ENCODE peak calls at places on chromosomes 11 and 22, in six cellular contexts. Z is lung; B is left ventricle myocardium inferior; Y is substantia nigra; E is suprapubic skin; X is CD8-positive, alpha-beta T cell. R is an unnamed sample.

GRCh38 chr22:37309221-37310074 is 27.1 kb downstream of the CYTH4 start:
- DNase-seq in Z (no peak), B (no peak), Y (no peak), E (no peak), X (peak), R (no peak)

GRCh38 chr11:6480299-6480914 is 724 bp downstream of the ARFIP2 start:
- DNase-seq in Z (no peak), B (no peak), Y (no peak), E (no peak), X (no peak), R (no peak)

GRCh38 chr11:93249437-93250210 is 51.8 kb upstream of the SLC36A4 start:
- DNase-seq in Z (no peak), B (no peak), Y (no peak), E (no peak), X (no peak), R (no peak)

GRCh38 chr11:85685820-85686459 is at the start of gene CCDC89:
- DNase-seq in Z (peak), B (peak), Y (peak), E (peak), X (no peak), R (peak)

GRCh38 chr11:75077316-75077715 is 19.4 kb downstream of the OR2AT4 start:
- DNase-seq in Z (no peak), B (no peak), Y (no peak), E (no peak), X (no peak), R (no peak)

GRCh38 chr11:60485987-60486386 is 6.6 kb upstream of the MS4A12 start:
- DNase-seq in Z (peak), B (no peak), Y (no peak), E (no peak), X (no peak), R (no peak)

GRCh38 chr11:36373040-36374010 is 77.2 kb downstream of the PRR5L start:
- DNase-seq in Z (no peak), B (no peak), Y (no peak), E (no peak), X (no peak), R (no peak)

GRCh38 chr11:31815743-31816466 is 4.8 kb upstream of the PAX6 start:
- DNase-seq in Z (no peak), B (no peak), Y (no peak), E (no peak), X (no peak), R (no peak)

GRCh38 chr22:17198188-17199130 is 20.8 kb downstream of the ADA2 start:
- DNase-seq in Z (no peak), B (peak), Y (no peak), E (no peak), X (no peak), R (no peak)

GRCh38 chr11:63909621-63910506 is 7.1 kb downstream of the RCOR2 start:
- DNase-seq in Z (no peak), B (no peak), Y (no peak), E (no peak), X (no peak), R (no peak)

GRCh38 chr11:19819148-19819547 is 106.5 kb downstream of the NAV2 start:
- DNase-seq in Z (peak), B (no peak), Y (no peak), E (no peak), X (no peak), R (no peak)

GRCh38 chr11:28820296-28820989 is 712.3 kb downstream of the METTL15 start:
- DNase-seq in Z (no peak), B (no peak), Y (no peak), E (no peak), X (no peak), R (no peak)

GRCh38 chr22:43796567-43796966 is 15.5 kb downstream of the EFCAB6 start:
- DNase-seq in Z (no peak), B (no peak), Y (no peak), E (no peak), X (no peak), R (no peak)

GRCh38 chr11:86663741-86664140 is 8.7 kb downstream of the ME3 start:
- DNase-seq in Z (no peak), B (no peak), Y (no peak), E (no peak), X (no peak), R (no peak)

GRCh38 chr11:73866586-73866996 is 10.1 kb downstream of the COA4 start:
- DNase-seq in Z (peak), B (no peak), Y (no peak), E (no peak), X (no peak), R (no peak)

GRCh38 chr11:131486100-131486499 is 115.7 kb downstream of the NTM start:
- DNase-seq in Z (no peak), B (no peak), Y (no peak), E (no peak), X (no peak), R (no peak)

GRCh38 chr11:21037836-21038235 is 368.4 kb downstream of the NELL1 start:
- DNase-seq in Z (no peak), B (no peak), Y (no peak), E (no peak), X (no peak), R (no peak)

GRCh38 chr22:17065433-17065832 is 19.4 kb upstream of the IL17RA start:
- DNase-seq in Z (no peak), B (no peak), Y (no peak), E (no peak), X (no peak), R (no peak)

GRCh38 chr11:10666976-10667892 is 26.3 kb downstream of the IRAG1 start:
- DNase-seq in Z (no peak), B (no peak), Y (no peak), E (peak), X (no peak), R (no peak)

GRCh38 chr11:9219572-9219971 is 45.6 kb downstream of the DENND5A start:
- DNase-seq in Z (no peak), B (no peak), Y (no peak), E (no peak), X (no peak), R (no peak)

GRCh38 chr11:114082415-114082748 is 22.9 kb downstream of the ZBTB16 start:
- DNase-seq in Z (no peak), B (no peak), Y (no peak), E (no peak), X (no peak), R (no peak)

GRCh38 chr22:49008682-49009235 is 818.9 kb downstream of the BRD1 start:
- DNase-seq in Z (no peak), B (no peak), Y (no peak), E (no peak), X (no peak), R (no peak)

GRCh38 chr11:61187505-61188130 is 15.7 kb upstream of the PGA3 start:
- DNase-seq in Z (peak), B (peak), Y (peak), E (peak), X (peak), R (peak)

GRCh38 chr11:74033046-74033445 is 24.2 kb upstream of the UCP3 start:
- DNase-seq in Z (no peak), B (no peak), Y (no peak), E (no peak), X (no peak), R (no peak)

GRCh38 chr11:73870261-73870660 is 6.4 kb downstream of the COA4 start:
- DNase-seq in Z (no peak), B (no peak), Y (no peak), E (no peak), X (no peak), R (no peak)

GRCh38 chr11:78450866-78451265 is 33.2 kb upstream of the GAB2 start:
- DNase-seq in Z (no peak), B (no peak), Y (no peak), E (no peak), X (no peak), R (no peak)

GRCh38 chr11:119774180-119774763 is 45.3 kb upstream of the NECTIN1 start:
- DNase-seq in Z (no peak), B (no peak), Y (no peak), E (no peak), X (no peak), R (no peak)

GRCh38 chr22:27124336-27125023 is 467.1 kb downstream of the MIAT start:
- DNase-seq in Z (no peak), B (peak), Y (no peak), E (no peak), X (no peak), R (no peak)

GRCh38 chr11:899724-900123 is 10.9 kb downstream of the CHID1 start:
- DNase-seq in Z (no peak), B (no peak), Y (no peak), E (no peak), X (no peak), R (no peak)

GRCh38 chr11:78714539-78714938 is 139.9 kb upstream of the NARS2 start:
- DNase-seq in Z (no peak), B (no peak), Y (no peak), E (no peak), X (no peak), R (no peak)

GRCh38 chr11:26976389-26976788 is 17.5 kb upstream of the FIBIN start:
- DNase-seq in Z (no peak), B (no peak), Y (no peak), E (no peak), X (no peak), R (no peak)

GRCh38 chr11:69788956-69789355 is 13.8 kb upstream of the FGF4 start:
- DNase-seq in Z (no peak), B (no peak), Y (no peak), E (no peak), X (no peak), R (no peak)

GRCh38 chr11:19635332-19635731 is 77.3 kb upstream of the NAV2 start:
- DNase-seq in Z (no peak), B (no peak), Y (no peak), E (no peak), X (no peak), R (no peak)

GRCh38 chr11:69864930-69865661 is 45.9 kb upstream of the FGF3 start:
- DNase-seq in Z (no peak), B (no peak), Y (no peak), E (no peak), X (no peak), R (no peak)

GRCh38 chr11:66228521-66228920 is 39.9 kb upstream of the RAB1B start:
- DNase-seq in Z (peak), B (no peak), Y (no peak), E (no peak), X (no peak), R (no peak)

GRCh38 chr11:23425379-23425778 is 565.1 kb upstream of the CCDC179 start:
- DNase-seq in Z (no peak), B (no peak), Y (no peak), E (no peak), X (no peak), R (no peak)

GRCh38 chr11:43366597-43367121 is 7.9 kb downstream of the TTC17 start:
- DNase-seq in Z (no peak), B (no peak), Y (no peak), E (no peak), X (no peak), R (no peak)

DNA sequence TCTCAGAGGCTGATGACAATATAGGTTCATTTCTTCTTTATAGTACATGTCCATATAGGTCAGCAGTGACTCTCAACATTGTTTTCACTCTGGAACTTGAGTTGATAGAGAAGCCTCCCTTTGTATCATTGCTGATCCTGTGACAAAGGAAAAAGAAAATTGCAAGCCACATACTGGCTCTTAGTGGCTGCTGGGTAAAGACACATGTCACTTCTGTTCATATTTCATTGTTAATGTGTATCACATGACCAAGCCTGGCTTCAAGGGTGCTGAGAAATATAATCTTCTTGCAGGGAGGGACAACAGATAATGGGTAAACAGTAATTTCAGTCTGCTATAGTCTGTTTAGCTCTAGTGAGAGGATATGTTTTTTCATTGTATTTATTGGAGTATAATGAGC is 173.3 kb downstream of the PGR start:
- DNase-seq in Z (no peak), B (no peak), Y (no peak), E (no peak), X (no peak), R (no peak)
- H3K27ac ChIP-seq in Z (no peak), B (no peak), Y (no peak), E (no peak), X (no peak), R (no peak)

DNA sequence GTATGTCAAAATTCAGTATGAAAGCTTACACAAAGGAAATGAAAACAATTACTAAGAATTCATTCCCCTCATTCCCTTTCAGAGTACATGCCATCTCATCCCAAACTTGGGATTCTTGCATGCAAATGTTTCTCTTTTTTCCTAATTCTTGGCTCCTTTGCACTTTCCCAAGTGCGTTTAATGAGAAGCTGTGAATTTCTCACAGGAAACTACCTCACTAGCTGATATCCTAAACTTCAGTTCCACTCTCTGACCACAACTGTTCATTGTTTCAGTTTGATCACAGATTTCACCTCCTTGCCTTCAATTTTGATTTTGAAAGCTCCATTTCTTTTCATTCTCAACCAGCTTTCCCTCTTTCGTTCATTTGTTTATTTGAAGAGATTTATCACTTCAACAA is 5.9 kb upstream of the ARL14EP start:
- DNase-seq in Z (no peak), B (no peak), Y (no peak), E (no peak), X (no peak), R (no peak)
- H3K27ac ChIP-seq in Z (no peak), B (no peak), Y (no peak), E (no peak), X (no peak), R (no peak)

DNA sequence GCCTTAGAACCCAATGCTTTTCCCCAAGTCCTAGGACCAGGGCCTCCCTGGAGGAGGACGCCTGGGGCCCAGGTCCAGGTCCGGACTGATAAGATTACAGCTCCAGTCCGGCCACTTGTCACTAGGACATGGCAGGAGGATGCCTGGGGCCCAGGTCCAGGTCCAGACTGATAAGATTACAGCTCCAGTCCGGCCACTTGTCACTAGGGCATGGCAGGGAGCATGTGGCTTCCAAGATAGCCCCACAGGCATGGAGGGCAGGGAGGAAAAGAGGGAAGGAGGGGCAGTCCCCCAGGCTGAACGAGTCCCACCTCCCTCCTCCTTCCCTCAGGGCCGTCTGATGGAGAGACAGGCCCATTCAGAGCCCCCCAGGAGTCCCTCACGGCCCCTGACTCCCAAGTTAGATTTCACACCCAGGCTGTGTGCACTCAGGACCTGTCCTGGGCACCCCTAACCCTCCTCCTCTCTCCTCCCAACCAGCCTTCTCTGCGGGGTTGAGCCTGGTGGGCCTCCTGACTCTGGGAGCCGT is 1.9 kb downstream of the TSPAN32 start:
- DNase-seq in Z (no peak), B (peak), Y (no peak), E (no peak), X (no peak), R (no peak)
- H3K27ac ChIP-seq in Z (peak), B (peak), Y (no peak), E (no peak), X (peak), R (no peak)

GRCh38 chr22:19106886-19107729 is 15.1 kb downstream of the DGCR2 start:
- DNase-seq in Z (no peak), B (no peak), Y (no peak), E (no peak), X (no peak), R (no peak)

GRCh38 chr22:19105867-19106802 is 16.1 kb downstream of the DGCR2 start:
- DNase-seq in Z (no peak), B (no peak), Y (no peak), E (no peak), X (peak), R (no peak)

GRCh38 chr22:19103881-19104821 is 18.1 kb downstream of the DGCR2 start:
- DNase-seq in Z (no peak), B (no peak), Y (no peak), E (no peak), X (no peak), R (no peak)

GRCh38 chr22:19107730-19108074 is 14.5 kb downstream of the DGCR2 start:
- DNase-seq in Z (no peak), B (no peak), Y (no peak), E (no peak), X (no peak), R (no peak)

GRCh38 chr22:19105456-19105855 is 16.8 kb downstream of the DGCR2 start:
- DNase-seq in Z (no peak), B (no peak), Y (no peak), E (no peak), X (no peak), R (no peak)
- H3K27ac ChIP-seq in Z (no peak), B (no peak), Y (no peak), E (no peak), X (no peak), R (no peak)

GRCh38 chr22:40237241-40237640 is 59.5 kb downstream of the TNRC6B start:
- DNase-seq in Z (no peak), B (no peak), Y (no peak), E (no peak), X (no peak), R (no peak)
- H3K27ac ChIP-seq in Z (no peak), B (no peak), Y (no peak), E (no peak), X (no peak), R (no peak)

GRCh38 chr11:125381499-125381898 is 114.6 kb downstream of the FEZ1 start:
- DNase-seq in Z (no peak), B (no peak), Y (no peak), E (no peak), X (no peak), R (peak)
- H3K27ac ChIP-seq in Z (no peak), B (no peak), Y (no peak), E (no peak), X (no peak), R (peak)

DNA sequence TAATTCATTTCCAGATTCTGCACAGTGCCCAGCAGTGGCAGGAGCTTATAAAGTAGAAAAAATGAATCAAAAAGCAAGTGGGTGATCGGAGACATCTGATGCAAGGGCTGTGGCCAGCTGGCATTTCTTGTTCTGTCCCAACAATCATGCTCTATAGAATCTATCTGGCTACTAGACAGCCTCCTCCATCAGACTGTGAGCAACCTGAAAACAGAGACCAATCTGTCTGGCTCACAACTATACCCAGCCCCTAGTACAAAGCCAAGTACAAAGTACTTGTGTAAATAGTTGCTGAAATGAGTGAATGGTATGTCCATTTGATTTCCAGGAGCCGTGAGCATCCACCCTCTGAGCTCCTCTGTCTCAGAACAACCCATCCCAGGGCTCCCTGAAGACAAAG is 11.4 kb downstream of the USH1C start:
- DNase-seq in Z (no peak), B (no peak), Y (no peak), E (no peak), X (no peak), R (no peak)
- H3K27ac ChIP-seq in Z (no peak), B (no peak), Y (no peak), E (no peak), X (no peak), R (no peak)

GRCh38 chr22:35620624-35621245 is 3.6 kb upstream of the MB start:
- DNase-seq in Z (no peak), B (no peak), Y (no peak), E (no peak), X (no peak), R (no peak)
- H3K27ac ChIP-seq in Z (no peak), B (peak), Y (no peak), E (no peak), X (no peak), R (no peak)

GRCh38 chr11:44795803-44796535 is 69.2 kb downstream of the TSPAN18 start:
- DNase-seq in Z (no peak), B (no peak), Y (no peak), E (no peak), X (no peak), R (no peak)

GRCh38 chr11:44793350-44794090 is 66.8 kb downstream of the TSPAN18 start:
- DNase-seq in Z (no peak), B (no peak), Y (no peak), E (no peak), X (no peak), R (no peak)

GRCh38 chr11:44797051-44797450 is 70.3 kb downstream of the TSPAN18 start:
- DNase-seq in Z (no peak), B (no peak), Y (no peak), E (no peak), X (no peak), R (no peak)

GRCh38 chr11:44799036-44799435 is 72.3 kb downstream of the TSPAN18 start:
- DNase-seq in Z (no peak), B (no peak), Y (no peak), E (no peak), X (no peak), R (no peak)

DNA sequence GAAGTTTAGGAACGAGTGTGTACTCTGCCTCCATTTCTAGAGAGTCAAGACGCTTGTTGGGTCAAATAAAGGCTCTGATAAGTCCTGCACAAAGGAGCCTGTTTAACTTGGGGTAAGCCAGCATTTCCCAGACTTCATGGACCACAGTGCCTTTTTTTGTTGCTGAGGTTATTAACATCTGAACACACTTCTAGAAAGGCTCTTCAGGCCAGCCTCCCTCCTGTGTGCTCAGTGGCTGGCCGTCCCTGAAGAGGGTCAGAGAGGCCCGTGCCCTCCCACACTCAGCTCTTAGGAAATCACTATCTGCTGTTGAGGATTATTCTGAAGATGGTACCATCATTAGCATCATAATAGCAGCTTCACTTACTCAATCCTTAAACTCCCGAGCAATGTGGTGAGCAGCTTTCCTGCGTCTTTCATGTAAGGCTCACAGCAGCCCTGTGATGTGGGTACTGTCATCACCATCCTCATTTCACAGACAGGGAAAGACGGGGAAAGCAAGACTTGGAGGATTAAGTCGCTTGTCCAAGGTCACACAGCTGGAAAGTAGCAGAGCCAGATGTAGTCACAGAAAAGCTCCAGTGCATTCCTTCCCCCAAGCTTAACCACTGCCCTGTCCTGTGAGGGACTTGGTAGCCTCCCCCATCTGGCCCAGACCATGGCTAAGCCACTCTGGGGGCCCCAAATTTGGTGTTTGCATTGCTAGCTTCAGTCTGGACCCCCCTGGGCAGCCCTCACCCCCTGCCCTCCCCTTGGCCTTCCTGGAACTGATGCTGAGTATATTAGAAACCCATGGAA is 71.3 kb downstream of the TSPAN18 start:
- DNase-seq in Z (no peak), B (no peak), Y (no peak), E (no peak), X (no peak), R (no peak)
- H3K27ac ChIP-seq in Z (no peak), B (no peak), Y (no peak), E (no peak), X (no peak), R (no peak)

R was measured in caudate nucleus.